ENCODE peak calls at places on chromosome 2, in four cellular contexts. One of them, this sample, is unnamed.

GRCh38 chr2:212032536-212033219 is 505.9 kb downstream of the ERBB4 start:
- DNase-seq in HCT116: no peak
- DNase-seq in A549: no peak
- DNase-seq in endothelial cell of umbilical vein: peak
- DNase-seq in this sample: no peak

GRCh38 chr2:20040489-20041172 is 10.8 kb downstream of the LAPTM4A start:
- DNase-seq in endothelial cell of umbilical vein: peak
- DNase-seq in HCT116: no peak
- DNase-seq in A549: no peak
- DNase-seq in this sample: no peak

GRCh38 chr2:3730646-3731045 is 27.3 kb downstream of the DCDC2C start:
- DNase-seq in endothelial cell of umbilical vein: no peak
- DNase-seq in A549: no peak
- DNase-seq in HCT116: no peak
- DNase-seq in this sample: no peak

GRCh38 chr2:109045505-109045904 is 56.5 kb upstream of the EDAR start:
- DNase-seq in A549: no peak
- DNase-seq in endothelial cell of umbilical vein: no peak
- DNase-seq in HCT116: no peak
- DNase-seq in this sample: no peak

GRCh38 chr2:25274868-25275574 is 66.7 kb downstream of the DNMT3A start:
- DNase-seq in HCT116: no peak
- DNase-seq in endothelial cell of umbilical vein: no peak
- DNase-seq in A549: no peak
- DNase-seq in this sample: peak

GRCh38 chr2:197777823-197778407 is 7.2 kb downstream of the BOLL start:
- DNase-seq in endothelial cell of umbilical vein: peak
- DNase-seq in A549: peak
- DNase-seq in HCT116: peak
- DNase-seq in this sample: peak

GRCh38 chr2:212686285-212686895 is 147.8 kb upstream of the ERBB4 start:
- DNase-seq in endothelial cell of umbilical vein: peak
- DNase-seq in HCT116: peak
- DNase-seq in A549: peak
- DNase-seq in this sample: peak

GRCh38 chr2:218992703-218993344 is 398 bp downstream of the CRYBA2 start:
- DNase-seq in endothelial cell of umbilical vein: no peak
- DNase-seq in A549: no peak
- DNase-seq in HCT116: no peak
- DNase-seq in this sample: no peak

GRCh38 chr2:109195193-109196045 is 66.4 kb downstream of the SH3RF3 start:
- DNase-seq in HCT116: no peak
- DNase-seq in A549: no peak
- DNase-seq in endothelial cell of umbilical vein: no peak
- DNase-seq in this sample: no peak

GRCh38 chr2:142603761-142604160 is 273.7 kb upstream of the KYNU start:
- DNase-seq in endothelial cell of umbilical vein: peak
- DNase-seq in HCT116: no peak
- DNase-seq in A549: no peak
- DNase-seq in this sample: peak

GRCh38 chr2:108115868-108116267 is 123.9 kb upstream of the SULT1C3 start:
- DNase-seq in endothelial cell of umbilical vein: no peak
- DNase-seq in HCT116: no peak
- DNase-seq in A549: no peak
- DNase-seq in this sample: no peak

GRCh38 chr2:23449831-23450331 is 64.9 kb downstream of the KLHL29 start:
- DNase-seq in endothelial cell of umbilical vein: no peak
- DNase-seq in HCT116: no peak
- DNase-seq in A549: no peak
- DNase-seq in this sample: no peak

GRCh38 chr2:180980943-180981898 is 816 bp downstream of the UBE2E3 start:
- DNase-seq in HCT116: no peak
- DNase-seq in A549: no peak
- DNase-seq in endothelial cell of umbilical vein: peak
- DNase-seq in this sample: peak
- TF ChIP-seq MAX in HCT116: no peak
- TF ChIP-seq MAX in A549: no peak
- TF ChIP-seq MAX in endothelial cell of umbilical vein: no peak
- TF ChIP-seq MAX in this sample: no peak

DNA sequence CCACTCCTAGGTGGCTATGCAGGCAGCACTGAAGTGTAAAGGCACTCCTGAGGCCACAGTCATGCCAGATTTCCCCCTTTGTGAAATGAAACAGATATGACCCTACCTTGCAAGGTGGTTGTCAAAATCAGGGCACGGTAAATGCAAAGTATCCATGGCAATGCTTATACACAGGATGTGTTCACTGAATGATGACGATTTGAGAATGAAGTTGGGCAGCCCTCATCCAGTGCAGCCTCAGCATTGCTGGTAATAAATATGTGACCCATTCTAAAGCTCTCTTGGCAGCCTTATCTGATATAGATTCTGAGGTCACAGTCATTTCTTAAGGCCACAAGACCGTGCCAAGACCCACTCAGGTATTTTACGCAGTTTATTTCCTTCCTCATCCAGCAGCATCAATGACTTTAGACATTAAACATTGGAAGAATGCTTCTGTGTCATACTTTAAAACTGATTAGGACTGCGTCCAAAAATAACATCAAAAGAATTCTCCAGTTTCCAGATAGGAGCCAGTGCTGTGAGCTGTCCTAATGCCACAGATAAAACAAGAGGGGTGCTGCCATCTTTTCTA is 125.5 kb upstream of the SERTAD2 start:
- DNase-seq in HCT116: no peak
- DNase-seq in endothelial cell of umbilical vein: peak
- DNase-seq in A549: no peak
- DNase-seq in this sample: no peak
- TF ChIP-seq MAX in HCT116: no peak
- TF ChIP-seq MAX in endothelial cell of umbilical vein: no peak
- TF ChIP-seq MAX in A549: no peak
- TF ChIP-seq MAX in this sample: no peak

GRCh38 chr2:98830573-98831145 is 99.7 kb upstream of the MGAT4A start:
- DNase-seq in endothelial cell of umbilical vein: no peak
- DNase-seq in HCT116: no peak
- DNase-seq in A549: no peak
- DNase-seq in this sample: no peak

GRCh38 chr2:98828793-98829371 is 98.0 kb upstream of the MGAT4A start:
- DNase-seq in endothelial cell of umbilical vein: no peak
- DNase-seq in A549: no peak
- DNase-seq in HCT116: no peak
- DNase-seq in this sample: peak

GRCh38 chr2:98828369-98828744 is 97.4 kb upstream of the MGAT4A start:
- DNase-seq in A549: no peak
- DNase-seq in HCT116: no peak
- DNase-seq in endothelial cell of umbilical vein: no peak
- DNase-seq in this sample: no peak

GRCh38 chr2:98827625-98828368 is 96.9 kb upstream of the MGAT4A start:
- DNase-seq in endothelial cell of umbilical vein: no peak
- DNase-seq in HCT116: no peak
- DNase-seq in A549: no peak
- DNase-seq in this sample: no peak

DNA sequence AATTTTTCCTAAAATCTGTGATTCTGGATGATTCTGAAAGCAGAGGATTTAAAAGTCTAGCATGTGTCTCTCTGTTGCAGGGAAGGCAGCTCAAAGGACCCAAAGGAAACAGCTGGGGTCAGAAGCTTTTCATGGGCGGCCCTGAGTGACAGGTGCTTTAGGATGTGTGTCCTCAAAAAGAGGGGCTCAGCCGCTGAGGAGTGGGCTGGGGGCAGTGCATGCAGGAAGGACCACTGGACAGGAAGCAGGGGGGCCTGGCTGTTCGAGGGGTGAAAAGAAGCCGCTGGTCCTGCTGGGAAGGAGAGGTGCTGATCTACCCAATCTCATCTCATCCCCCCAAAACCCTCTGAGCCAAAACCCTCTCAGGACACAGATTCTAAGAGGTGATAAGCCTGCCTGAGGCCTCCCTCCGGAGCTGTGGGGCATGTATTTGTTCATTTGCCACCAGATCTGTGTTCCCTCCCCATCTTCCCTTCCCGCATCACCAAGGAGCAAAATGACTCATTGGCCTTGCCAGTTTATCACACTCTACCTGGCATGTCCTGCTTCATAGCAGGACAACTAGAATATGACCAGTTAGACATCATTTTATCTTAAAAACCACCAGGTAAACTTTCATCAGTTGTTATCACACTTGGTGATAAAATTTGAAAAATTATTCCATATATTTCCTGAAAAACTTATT is 98.8 kb upstream of the MGAT4A start:
- DNase-seq in HCT116: no peak
- DNase-seq in A549: no peak
- DNase-seq in endothelial cell of umbilical vein: no peak
- DNase-seq in this sample: no peak
- TF ChIP-seq MAX in HCT116: no peak
- TF ChIP-seq MAX in A549: no peak
- TF ChIP-seq MAX in endothelial cell of umbilical vein: no peak
- TF ChIP-seq MAX in this sample: no peak

DNA sequence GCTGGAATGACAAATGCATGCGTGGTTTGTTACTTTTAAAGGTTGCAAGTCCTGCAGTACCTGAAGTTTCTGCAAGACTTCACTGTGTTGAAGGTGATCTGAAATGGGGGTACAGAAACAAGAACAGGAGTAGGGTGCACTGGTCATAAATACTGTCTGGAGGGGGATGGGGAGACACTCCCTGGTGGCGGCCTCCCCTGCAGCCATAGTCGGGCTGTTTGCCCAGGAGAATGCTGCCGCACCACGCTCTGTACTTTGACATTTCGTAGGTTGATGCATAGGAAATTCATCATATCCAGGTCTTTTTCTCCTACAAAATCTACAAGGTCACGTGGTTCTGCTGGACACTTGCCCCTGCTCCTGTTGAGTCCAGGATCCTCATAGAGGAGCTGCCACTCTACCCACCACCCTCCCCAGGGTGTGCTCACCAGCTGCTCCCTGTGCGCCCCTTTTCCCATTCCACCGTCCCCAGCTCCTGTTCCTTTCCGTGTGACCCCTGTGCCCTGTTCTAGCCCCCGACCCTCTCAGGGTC is 103.8 kb downstream of the RNF144A start:
- DNase-seq in A549: no peak
- DNase-seq in HCT116: no peak
- DNase-seq in endothelial cell of umbilical vein: no peak
- DNase-seq in this sample: no peak
- TF ChIP-seq MAX in A549: no peak
- TF ChIP-seq MAX in HCT116: no peak
- TF ChIP-seq MAX in endothelial cell of umbilical vein: no peak
- TF ChIP-seq MAX in this sample: no peak

GRCh38 chr2:43880952-43881351 is 42.2 kb downstream of the ABCG8 start:
- DNase-seq in A549: no peak
- DNase-seq in HCT116: no peak
- DNase-seq in endothelial cell of umbilical vein: no peak
- DNase-seq in this sample: no peak
- TF ChIP-seq MAX in A549: no peak
- TF ChIP-seq MAX in HCT116: no peak
- TF ChIP-seq MAX in endothelial cell of umbilical vein: no peak
- TF ChIP-seq MAX in this sample: no peak

DNA sequence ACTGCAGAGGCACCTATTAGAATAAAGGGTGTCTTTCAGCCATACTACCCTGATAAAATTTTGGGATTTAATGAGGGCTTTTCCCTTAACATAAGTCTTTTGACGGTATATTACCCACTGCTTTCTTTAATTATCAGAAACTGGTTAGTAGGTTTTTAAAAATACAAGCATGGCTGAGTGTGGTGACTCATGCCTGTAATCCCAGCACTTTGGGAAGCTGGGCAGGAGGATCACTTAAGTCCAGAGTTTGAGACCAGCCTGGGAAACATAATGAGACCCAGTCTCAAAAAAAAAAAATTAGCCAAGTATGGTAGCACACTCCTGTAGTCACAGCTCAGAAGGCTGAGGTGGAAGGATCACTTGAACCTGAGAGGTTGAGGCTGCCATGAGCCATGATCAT is 16.1 kb downstream of the CPSF3 start:
- DNase-seq in A549: no peak
- DNase-seq in endothelial cell of umbilical vein: no peak
- DNase-seq in HCT116: no peak
- DNase-seq in this sample: no peak
- TF ChIP-seq MAX in A549: no peak
- TF ChIP-seq MAX in endothelial cell of umbilical vein: no peak
- TF ChIP-seq MAX in HCT116: no peak
- TF ChIP-seq MAX in this sample: no peak

DNA sequence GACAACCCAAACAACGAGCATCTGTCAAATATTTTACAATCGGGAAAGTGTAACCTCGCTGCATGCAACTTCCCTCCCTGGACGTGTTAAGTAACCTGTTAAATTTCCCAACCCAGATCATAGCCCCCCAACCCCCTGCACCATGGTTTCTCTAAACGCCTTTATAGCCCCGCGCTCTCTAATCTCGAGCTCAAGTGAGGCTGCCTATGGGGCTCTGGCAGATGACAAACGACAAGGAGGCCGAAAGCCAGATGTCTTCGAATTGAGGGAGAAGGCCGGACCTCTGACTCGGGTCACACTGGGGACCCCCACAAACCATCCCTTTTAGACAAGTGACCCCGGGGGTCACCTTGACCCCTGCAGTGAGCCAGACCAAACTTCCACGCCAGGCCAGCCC is 526 bp downstream of the COX7A2L start:
- DNase-seq in endothelial cell of umbilical vein: no peak
- DNase-seq in A549: no peak
- DNase-seq in HCT116: no peak
- DNase-seq in this sample: peak
- TF ChIP-seq MAX in endothelial cell of umbilical vein: no peak
- TF ChIP-seq MAX in A549: no peak
- TF ChIP-seq MAX in HCT116: no peak
- TF ChIP-seq MAX in this sample: no peak